ENCODE peak calls at places on chromosomes 5 and 9, in seven cellular contexts. P is CD4-positive, alpha-beta memory T cell; D is neural progenitor cell; G is tibial artery; N is brain microvascular endothelial cell; H is fibroblast of mammary gland; Z is CD4-positive, CD25-positive, alpha-beta regulatory T cell. M is an unnamed sample.

GRCh38 chr5:56565693-56566092 is 249.7 kb upstream of the MAP3K1 start:
- DNase-seq in P (no peak), D (no peak), G (no peak), N (no peak), H (no peak), Z (no peak), M (no peak)

GRCh38 chr5:65722575-65723424 is 795 bp downstream of the NLN start:
- DNase-seq in P (no peak), D (peak), G (no peak), N (peak), H (peak), Z (no peak), M (no peak)

GRCh38 chr5:43601454-43602260 is 1.3 kb upstream of the NNT start:
- DNase-seq in P (no peak), D (no peak), G (no peak), N (peak), H (peak), Z (no peak), M (no peak)

GRCh38 chr5:17436345-17436744 is 61.7 kb upstream of the TAF11L2 start:
- DNase-seq in P (no peak), D (no peak), G (no peak), N (no peak), H (no peak), Z (no peak), M (no peak)

GRCh38 chr5:73120222-73121108 is at the start of gene TMEM171:
- DNase-seq in P (no peak), D (peak), G (no peak), N (peak), H (peak), Z (no peak), M (no peak)

GRCh38 chr5:56829137-56829536 is 13.8 kb downstream of the MAP3K1 start:
- DNase-seq in P (peak), D (no peak), G (no peak), N (peak), H (no peak), Z (peak), M (no peak)

GRCh38 chr5:80725446-80725845 is 70.7 kb upstream of the DHFR start:
- DNase-seq in P (no peak), D (no peak), G (no peak), N (no peak), H (no peak), Z (no peak), M (no peak)

GRCh38 chr9:95434116-95435073 is 82.4 kb downstream of the PTCH1 start:
- DNase-seq in P (no peak), D (peak), G (no peak), N (no peak), H (peak), Z (no peak), M (no peak)

GRCh38 chr9:37437010-37437409 is 14.5 kb downstream of the GRHPR start:
- DNase-seq in P (no peak), D (no peak), G (no peak), N (no peak), H (no peak), Z (no peak), M (no peak)

GRCh38 chr9:112049834-112050516 is 125.1 kb downstream of the SUSD1 start:
- DNase-seq in P (no peak), D (no peak), G (no peak), N (peak), H (peak), Z (no peak), M (no peak)

GRCh38 chr5:9197881-9198260 is 348.0 kb downstream of the SEMA5A start:
- DNase-seq in P (no peak), D (no peak), G (no peak), N (peak), H (peak), Z (no peak), M (no peak)

GRCh38 chr5:45491368-45491767 is 204.8 kb downstream of the HCN1 start:
- DNase-seq in P (no peak), D (no peak), G (no peak), N (no peak), H (no peak), Z (no peak), M (no peak)

GRCh38 chr9:37430841-37431597 is 8.5 kb downstream of the GRHPR start:
- DNase-seq in P (no peak), D (peak), G (no peak), N (no peak), H (no peak), Z (no peak), M (no peak)

GRCh38 chr5:149957855-149958254 is 2.7 kb upstream of the SLC26A2 start:
- DNase-seq in P (no peak), D (no peak), G (no peak), N (no peak), H (no peak), Z (no peak), M (no peak)

GRCh38 chr9:76618762-76619161 is 145.5 kb upstream of the PCA3 start:
- DNase-seq in P (no peak), D (no peak), G (no peak), N (no peak), H (peak), Z (no peak), M (no peak)

GRCh38 chr5:175842947-175843793 is 28.2 kb upstream of the CPLX2 start:
- DNase-seq in P (no peak), D (peak), G (no peak), N (peak), H (peak), Z (no peak), M (no peak)

GRCh38 chr5:150141544-150142188 is 14.0 kb downstream of the PDGFRB start:
- DNase-seq in P (no peak), D (peak), G (no peak), N (peak), H (peak), Z (no peak), M (no peak)

GRCh38 chr5:40171971-40172370 is 507.7 kb upstream of the PTGER4 start:
- DNase-seq in P (no peak), D (no peak), G (no peak), N (no peak), H (peak), Z (no peak), M (no peak)

GRCh38 chr9:123929177-123929869 is 603 bp downstream of the DENND1A start:
- DNase-seq in P (peak), D (peak), G (no peak), N (no peak), H (no peak), Z (no peak), M (no peak)

GRCh38 chr5:151585970-151586369 is 5.2 kb downstream of the FAT2 start:
- DNase-seq in P (no peak), D (no peak), G (no peak), N (no peak), H (peak), Z (no peak), M (no peak)

GRCh38 chr5:156764572-156764971 is 85.5 kb upstream of the PPP1R2B start:
- DNase-seq in P (no peak), D (no peak), G (no peak), N (no peak), H (no peak), Z (no peak), M (no peak)

GRCh38 chr5:181281077-181281983 is 20.4 kb upstream of the TRIM52 start:
- DNase-seq in P (no peak), D (peak), G (no peak), N (no peak), H (no peak), Z (no peak), M (no peak)

GRCh38 chr5:55568629-55569512 is 34.1 kb upstream of the PLPP1 start:
- DNase-seq in P (no peak), D (peak), G (no peak), N (no peak), H (peak), Z (no peak), M (no peak)

GRCh38 chr5:139635606-139636206 is 12.4 kb upstream of the CXXC5 start:
- DNase-seq in P (no peak), D (peak), G (peak), N (peak), H (peak), Z (no peak), M (peak)

GRCh38 chr5:68593211-68593701 is 377.7 kb downstream of the PIK3R1 start:
- DNase-seq in P (no peak), D (no peak), G (no peak), N (no peak), H (no peak), Z (no peak), M (no peak)

GRCh38 chr5:149128023-149128875 is 13.0 kb upstream of the ABLIM3 start:
- DNase-seq in P (no peak), D (peak), G (no peak), N (peak), H (peak), Z (no peak), M (no peak)

GRCh38 chr9:120110520-120110919 is 469.4 kb downstream of the CDK5RAP2 start:
- DNase-seq in P (no peak), D (no peak), G (no peak), N (no peak), H (no peak), Z (no peak), M (no peak)

GRCh38 chr9:94821098-94821930 is 94.8 kb downstream of the AOPEP start:
- DNase-seq in P (no peak), D (no peak), G (no peak), N (no peak), H (no peak), Z (no peak), M (no peak)

GRCh38 chr9:138097501-138097991 is 220.0 kb downstream of the CACNA1B start:
- DNase-seq in P (no peak), D (no peak), G (no peak), N (no peak), H (no peak), Z (no peak), M (no peak)

DNA sequence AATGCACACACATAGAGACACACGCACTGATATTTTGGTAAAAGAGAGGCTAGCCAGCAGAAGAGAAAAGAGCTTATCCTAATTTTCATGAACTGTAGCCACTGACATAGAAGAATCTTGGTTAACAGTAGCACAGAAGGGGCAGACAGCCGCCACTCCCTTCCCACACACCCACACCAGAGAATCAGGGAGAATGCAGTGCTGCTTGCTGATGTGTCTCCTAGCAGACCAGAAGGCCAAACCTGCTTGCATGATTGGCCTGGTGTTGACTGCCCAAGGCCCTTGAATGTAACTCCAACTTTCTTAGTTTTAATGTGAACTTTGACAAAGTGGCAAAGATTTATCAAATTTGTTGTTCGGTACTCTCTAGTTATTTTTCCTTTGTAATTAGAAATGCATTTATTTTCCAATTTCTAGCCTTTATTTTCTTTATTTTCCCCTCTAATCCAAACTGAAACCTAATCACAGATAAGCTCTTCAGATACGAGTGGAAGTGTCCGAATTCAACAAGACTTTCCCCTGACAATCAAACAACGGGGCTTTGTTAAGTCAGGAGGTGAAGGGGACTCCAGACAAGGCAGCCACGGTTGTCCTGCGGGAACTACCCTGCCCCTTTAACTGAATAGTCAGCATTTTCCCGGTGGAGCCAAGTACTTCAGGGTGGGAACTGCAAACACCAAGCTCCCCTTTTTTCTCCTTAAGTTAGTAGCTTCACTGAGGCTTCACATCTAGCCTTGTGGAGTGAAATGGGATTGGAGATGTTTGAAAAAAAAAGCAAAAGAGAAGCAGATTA is 81.9 kb upstream of the CTSL start:
- DNase-seq in P (no peak), D (peak), G (no peak), N (no peak), H (no peak), Z (no peak), M (no peak)
- H3K4me3 ChIP-seq in P (no peak), D (no peak), G (no peak), N (no peak), H (no peak), Z (no peak), M (no peak)

GRCh38 chr9:99576830-99577229 is 244.9 kb upstream of the NR4A3 start:
- DNase-seq in P (no peak), D (no peak), G (no peak), N (no peak), H (no peak), Z (no peak), M (no peak)
- H3K4me3 ChIP-seq in P (no peak), D (no peak), G (no peak), N (no peak), H (no peak), Z (no peak), M (no peak)

GRCh38 chr9:10005206-10005605 is 607.6 kb downstream of the PTPRD start:
- DNase-seq in P (no peak), D (no peak), G (no peak), N (no peak), H (no peak), Z (no peak), M (no peak)

GRCh38 chr9:10009401-10009800 is 603.4 kb downstream of the PTPRD start:
- DNase-seq in P (no peak), D (no peak), G (no peak), N (no peak), H (no peak), Z (no peak), M (no peak)

GRCh38 chr9:10003047-10003446 is 609.8 kb downstream of the PTPRD start:
- DNase-seq in P (no peak), D (no peak), G (no peak), N (no peak), H (no peak), Z (no peak), M (no peak)

GRCh38 chr9:10007356-10007755 is 605.4 kb downstream of the PTPRD start:
- DNase-seq in P (no peak), D (no peak), G (no peak), N (no peak), H (no peak), Z (no peak), M (no peak)

DNA sequence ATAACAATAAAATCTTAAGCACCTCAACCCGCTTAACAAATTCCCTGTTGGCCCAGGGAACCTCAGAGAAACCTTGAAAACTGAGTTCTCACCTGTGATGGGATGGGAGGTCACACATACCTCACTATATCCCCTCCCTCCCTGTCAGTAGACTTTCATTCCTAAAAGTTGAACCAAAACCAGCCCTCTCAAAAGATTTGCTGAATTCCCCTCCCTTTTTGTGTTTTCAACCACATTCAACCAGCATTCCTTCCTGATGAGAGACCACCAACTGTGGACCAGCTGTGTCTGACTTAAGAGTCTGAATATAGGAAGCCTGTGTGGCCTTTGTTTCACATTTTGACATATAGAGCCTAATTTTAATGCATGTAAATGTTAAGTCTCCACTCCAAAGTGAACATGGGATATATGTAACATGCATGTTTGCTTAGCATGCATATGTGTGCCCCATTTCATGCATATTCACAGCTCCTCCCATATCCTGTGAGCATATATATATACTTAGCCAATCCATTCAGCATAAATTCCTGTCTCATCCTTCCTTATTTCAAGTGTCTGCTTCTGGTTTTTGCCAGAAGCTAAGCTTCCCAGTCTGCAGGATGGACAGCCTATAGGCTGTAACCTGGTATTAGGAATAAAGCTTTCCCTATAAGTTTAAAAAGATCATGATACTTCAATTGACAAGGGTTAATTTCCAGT is 604.6 kb downstream of the PTPRD start:
- DNase-seq in P (no peak), D (peak), G (no peak), N (no peak), H (no peak), Z (no peak), M (no peak)
- H3K4me3 ChIP-seq in P (no peak), D (no peak), G (no peak), N (no peak), H (no peak), Z (no peak), M (no peak)

GRCh38 chr9:68706579-68707201 is 1.6 kb downstream of the PIP5K1B start:
- DNase-seq in P (no peak), D (peak), G (no peak), N (no peak), H (no peak), Z (no peak), M (no peak)
- H3K4me3 ChIP-seq in P (no peak), D (peak), G (peak), N (no peak), H (no peak), Z (no peak), M (peak)

DNA sequence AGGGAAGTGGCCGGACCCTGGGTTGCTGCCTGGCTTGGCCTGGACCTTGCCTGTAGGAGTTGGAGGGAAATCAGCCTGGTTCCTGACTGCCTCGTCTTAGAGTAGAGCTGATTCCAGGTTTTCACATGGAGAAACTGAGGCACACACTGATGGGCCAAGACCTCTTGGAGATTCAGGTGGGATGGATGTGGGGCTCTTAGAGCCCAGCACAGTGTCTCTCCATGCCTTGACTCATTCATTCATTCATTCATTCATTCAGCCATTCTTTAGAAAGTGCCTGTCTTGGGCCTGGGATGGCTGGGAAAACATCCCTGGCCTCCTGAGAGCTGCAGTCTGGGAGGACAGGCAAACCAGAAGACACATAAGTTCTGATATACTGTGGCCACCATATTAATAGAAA is 2.2 kb downstream of the LRRC8A start:
- DNase-seq in P (no peak), D (no peak), G (no peak), N (no peak), H (no peak), Z (no peak), M (no peak)
- H3K4me3 ChIP-seq in P (no peak), D (no peak), G (peak), N (no peak), H (no peak), Z (peak), M (peak)

GRCh38 chr5:138354926-138355378 is 2.5 kb downstream of the KDM3B start:
- DNase-seq in P (peak), D (peak), G (no peak), N (peak), H (peak), Z (peak), M (no peak)
- H3K4me3 ChIP-seq in P (peak), D (peak), G (peak), N (peak), H (peak), Z (peak), M (peak)

GRCh38 chr5:2295476-2295875 is 412.8 kb upstream of the IRX4 start:
- DNase-seq in P (no peak), D (no peak), G (no peak), N (no peak), H (no peak), Z (no peak), M (no peak)

GRCh38 chr5:2289380-2289779 is 406.7 kb upstream of the IRX4 start:
- DNase-seq in P (no peak), D (no peak), G (no peak), N (no peak), H (no peak), Z (no peak), M (no peak)

GRCh38 chr5:2291146-2291840 is 408.6 kb upstream of the IRX4 start:
- DNase-seq in P (no peak), D (no peak), G (no peak), N (no peak), H (no peak), Z (no peak), M (no peak)

GRCh38 chr5:2297991-2298390 is 415.3 kb upstream of the IRX4 start:
- DNase-seq in P (no peak), D (no peak), G (no peak), N (no peak), H (no peak), Z (no peak), M (no peak)

DNA sequence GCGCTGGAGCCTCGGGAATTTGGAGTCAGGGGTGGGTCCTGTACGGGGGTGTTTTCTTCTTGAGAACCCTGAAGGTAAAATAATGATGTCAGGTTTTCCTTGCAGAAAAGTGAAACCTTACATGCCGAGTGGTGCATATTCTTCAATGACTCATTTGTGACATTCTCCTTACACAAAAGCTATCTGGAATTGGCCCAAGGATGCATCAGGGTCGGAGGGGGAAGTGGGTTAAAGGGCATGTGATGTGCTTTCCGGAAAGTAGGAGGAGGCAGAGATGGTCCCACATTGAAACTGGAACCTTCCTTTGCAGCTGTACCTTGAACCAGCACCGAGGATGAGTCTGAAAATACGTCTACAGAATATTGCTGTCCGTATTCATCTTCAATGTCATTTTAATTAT is 411.2 kb upstream of the IRX4 start:
- DNase-seq in P (no peak), D (no peak), G (no peak), N (no peak), H (no peak), Z (no peak), M (no peak)
- H3K4me3 ChIP-seq in P (no peak), D (no peak), G (no peak), N (no peak), H (no peak), Z (no peak), M (no peak)

GRCh38 chr5:3606121-3606831 is 10.6 kb downstream of the IRX1 start:
- DNase-seq in P (no peak), D (peak), G (no peak), N (no peak), H (no peak), Z (no peak), M (no peak)
- H3K4me3 ChIP-seq in P (no peak), D (peak), G (no peak), N (no peak), H (no peak), Z (no peak), M (no peak)

GRCh38 chr9:132995121-132995420 is 16.6 kb downstream of the GFI1B start:
- DNase-seq in P (no peak), D (no peak), G (no peak), N (no peak), H (no peak), Z (no peak), M (no peak)
- H3K4me3 ChIP-seq in P (no peak), D (no peak), G (no peak), N (no peak), H (no peak), Z (no peak), M (no peak)

DNA sequence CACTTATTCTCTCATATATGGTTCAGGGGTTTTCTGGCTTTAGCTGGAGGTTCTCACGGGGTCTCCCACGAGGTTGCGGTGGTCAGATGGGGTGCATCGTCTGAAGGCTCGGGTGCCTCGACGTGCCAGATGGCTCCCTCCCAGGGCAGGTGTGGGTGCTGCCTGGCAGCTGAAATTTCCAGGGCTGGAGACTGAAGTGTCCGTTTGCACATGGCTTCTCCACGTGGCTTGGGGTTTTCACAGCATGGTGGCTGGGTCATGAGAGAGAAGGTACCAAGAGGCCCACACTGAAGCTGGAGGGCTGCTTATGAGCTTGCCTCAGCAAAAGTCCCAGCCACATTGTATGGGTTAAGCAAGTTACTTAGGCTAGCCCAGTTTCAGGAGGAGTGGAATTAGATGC is 218.6 kb downstream of the AGTPBP1 start:
- DNase-seq in P (no peak), D (no peak), G (no peak), N (no peak), H (no peak), Z (no peak), M (no peak)
- H3K4me3 ChIP-seq in P (no peak), D (peak), G (peak), N (peak), H (peak), Z (no peak), M (peak)

M was measured in right atrium auricular region.